ENCODE peak calls at places on chromosomes 6 and 20, in six cellular contexts. V, M, S, P, Z and Q are unnamed samples.

GRCh38 chr6:127436578-127437110 is 22.5 kb downstream of the KIAA0408 start:
- DNase-seq in V (no peak), M (no peak), S (no peak), P (no peak), Z (no peak), Q (no peak)

GRCh38 chr6:108575905-108576494 is 15.3 kb downstream of the FOXO3 start:
- DNase-seq in V (no peak), M (no peak), S (no peak), P (no peak), Z (no peak), Q (no peak)

GRCh38 chr6:131381052-131381451 is 192.0 kb upstream of the ARG1 start:
- DNase-seq in V (no peak), M (no peak), S (no peak), P (no peak), Z (no peak), Q (no peak)

GRCh38 chr6:52389626-52390360 is 27.8 kb downstream of the PAQR8 start:
- DNase-seq in V (no peak), M (no peak), S (peak), P (no peak), Z (peak), Q (no peak)

GRCh38 chr6:167888098-167888497 is 61.4 kb downstream of the AFDN start:
- DNase-seq in V (no peak), M (no peak), S (no peak), P (no peak), Z (no peak), Q (no peak)

GRCh38 chr20:39210331-39211074 is 248.4 kb downstream of the DHX35 start:
- DNase-seq in V (no peak), M (no peak), S (no peak), P (no peak), Z (no peak), Q (no peak)

GRCh38 chr6:166533205-166533824 is 53.2 kb downstream of the RAMACL start:
- DNase-seq in V (no peak), M (no peak), S (no peak), P (no peak), Z (no peak), Q (no peak)

GRCh38 chr20:24773168-24773567 is 175.9 kb upstream of the CST7 start:
- DNase-seq in V (no peak), M (no peak), S (no peak), P (no peak), Z (no peak), Q (no peak)

GRCh38 chr6:80508885-80509630 is 402.6 kb downstream of the BCKDHB start:
- DNase-seq in V (no peak), M (no peak), S (peak), P (no peak), Z (peak), Q (no peak)

GRCh38 chr6:127816643-127817042 is 84.2 kb downstream of the THEMIS start:
- DNase-seq in V (peak), M (no peak), S (no peak), P (no peak), Z (no peak), Q (no peak)

GRCh38 chr20:23147647-23147963 is 61.5 kb upstream of the CD93 start:
- DNase-seq in V (no peak), M (no peak), S (no peak), P (no peak), Z (no peak), Q (no peak)

GRCh38 chr6:125166711-125167110 is 13.1 kb downstream of the TPD52L1 start:
- DNase-seq in V (no peak), M (no peak), S (no peak), P (no peak), Z (no peak), Q (no peak)

GRCh38 chr6:45630314-45630713 is 252.6 kb upstream of the SUPT3H start:
- DNase-seq in V (no peak), M (no peak), S (no peak), P (no peak), Z (no peak), Q (no peak)

GRCh38 chr20:8150591-8150990 is 18.5 kb downstream of the PLCB1 start:
- DNase-seq in V (no peak), M (no peak), S (no peak), P (no peak), Z (no peak), Q (no peak)

GRCh38 chr20:38147751-38148150 is 17.3 kb downstream of the TGM2 start:
- DNase-seq in V (no peak), M (no peak), S (no peak), P (no peak), Z (no peak), Q (no peak)

GRCh38 chr6:69735029-69735428 is 61.8 kb downstream of the LMBRD1 start:
- DNase-seq in V (no peak), M (no peak), S (no peak), P (no peak), Z (no peak), Q (no peak)

GRCh38 chr6:28656715-28657114 is 131.0 kb downstream of the GPX5 start:
- DNase-seq in V (no peak), M (no peak), S (no peak), P (no peak), Z (no peak), Q (no peak)

GRCh38 chr6:20534906-20535305 is 649 bp downstream of the CDKAL1 start:
- DNase-seq in V (no peak), M (no peak), S (no peak), P (no peak), Z (no peak), Q (peak)

GRCh38 chr6:35146453-35146852 is 5.3 kb upstream of the TCP11 start:
- DNase-seq in V (peak), M (no peak), S (peak), P (peak), Z (peak), Q (peak)

GRCh38 chr20:61548069-61548468 is 296.0 kb downstream of the CDH4 start:
- DNase-seq in V (no peak), M (no peak), S (no peak), P (no peak), Z (no peak), Q (no peak)

GRCh38 chr6:145815875-145816274 is 1.3 kb upstream of the FBXO30 start:
- DNase-seq in V (no peak), M (no peak), S (peak), P (no peak), Z (peak), Q (no peak)

DNA sequence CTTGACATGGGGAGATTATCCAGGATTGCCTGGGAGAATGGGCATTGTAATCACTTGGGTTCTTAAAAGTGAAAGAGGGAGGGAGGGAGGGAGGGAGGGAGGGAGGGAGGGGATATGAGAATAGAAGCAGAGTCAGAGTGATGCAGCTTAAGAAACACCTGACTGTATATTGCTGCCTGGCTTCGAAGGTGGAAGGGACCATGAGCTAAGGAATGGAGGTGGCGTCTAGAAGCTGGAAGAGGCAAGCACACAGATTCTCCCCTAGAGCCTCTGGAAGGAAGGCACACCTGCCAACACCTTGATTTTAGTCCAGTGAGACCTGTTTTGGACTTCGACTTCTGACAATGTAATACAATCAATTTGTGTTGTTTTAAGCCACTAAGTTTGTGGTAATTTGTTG is 78.4 kb downstream of the PRL start:
- DNase-seq in V (no peak), M (no peak), S (no peak), P (no peak), Z (no peak), Q (no peak)
- H2BK15ac ChIP-seq in V (no peak), M (no peak), S (no peak), P (no peak), Z (no peak), Q (no peak)

GRCh38 chr20:14336667-14337066 is 745 bp downstream of the FLRT3 start:
- DNase-seq in V (no peak), M (no peak), S (peak), P (peak), Z (peak), Q (no peak)

GRCh38 chr20:14333734-14334133 is 3.7 kb downstream of the FLRT3 start:
- DNase-seq in V (no peak), M (no peak), S (no peak), P (no peak), Z (no peak), Q (no peak)

GRCh38 chr20:14335122-14335521 is 2.3 kb downstream of the FLRT3 start:
- DNase-seq in V (no peak), M (no peak), S (no peak), P (no peak), Z (no peak), Q (no peak)

GRCh38 chr20:14332796-14333345 is 4.5 kb downstream of the FLRT3 start:
- DNase-seq in V (no peak), M (no peak), S (no peak), P (no peak), Z (no peak), Q (no peak)

DNA sequence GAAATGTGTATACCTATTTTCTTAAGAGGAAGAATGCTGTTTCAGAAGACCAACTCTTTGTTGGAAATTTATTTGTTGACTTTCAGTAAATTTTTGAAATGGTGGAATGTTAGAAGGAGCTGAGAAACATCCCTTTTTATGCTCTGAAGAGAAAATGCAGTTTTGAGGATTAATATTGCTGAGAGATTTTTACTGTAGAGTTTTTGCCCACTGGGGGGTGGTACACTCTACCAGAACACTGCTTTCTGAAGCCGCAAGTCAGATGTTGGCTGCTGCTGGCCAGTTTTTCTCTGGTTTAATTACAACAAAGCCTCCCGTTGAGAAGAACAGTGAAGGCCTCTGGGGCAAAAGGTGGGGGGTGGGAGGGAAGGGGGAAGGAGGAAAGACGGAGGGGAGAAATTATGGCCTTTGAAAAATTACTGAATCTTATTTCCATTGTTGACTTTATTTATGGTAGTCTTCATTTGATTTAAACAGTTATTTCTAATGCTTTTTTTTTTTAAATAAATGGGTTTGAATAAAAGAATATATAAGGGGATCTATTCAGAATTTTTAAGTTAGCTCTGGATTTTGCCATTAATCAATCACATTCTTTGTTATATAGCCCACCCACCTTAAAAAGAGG is 3.0 kb downstream of the FLRT3 start:
- DNase-seq in V (peak), M (peak), S (peak), P (peak), Z (peak), Q (peak)
- H2BK15ac ChIP-seq in V (no peak), M (no peak), S (no peak), P (no peak), Z (no peak), Q (no peak)

GRCh38 chr6:111576302-111576701 is 29.4 kb downstream of the TRAF3IP2 start:
- DNase-seq in V (no peak), M (no peak), S (peak), P (no peak), Z (no peak), Q (no peak)
- H2BK15ac ChIP-seq in V (no peak), M (no peak), S (peak), P (no peak), Z (no peak), Q (no peak)

DNA sequence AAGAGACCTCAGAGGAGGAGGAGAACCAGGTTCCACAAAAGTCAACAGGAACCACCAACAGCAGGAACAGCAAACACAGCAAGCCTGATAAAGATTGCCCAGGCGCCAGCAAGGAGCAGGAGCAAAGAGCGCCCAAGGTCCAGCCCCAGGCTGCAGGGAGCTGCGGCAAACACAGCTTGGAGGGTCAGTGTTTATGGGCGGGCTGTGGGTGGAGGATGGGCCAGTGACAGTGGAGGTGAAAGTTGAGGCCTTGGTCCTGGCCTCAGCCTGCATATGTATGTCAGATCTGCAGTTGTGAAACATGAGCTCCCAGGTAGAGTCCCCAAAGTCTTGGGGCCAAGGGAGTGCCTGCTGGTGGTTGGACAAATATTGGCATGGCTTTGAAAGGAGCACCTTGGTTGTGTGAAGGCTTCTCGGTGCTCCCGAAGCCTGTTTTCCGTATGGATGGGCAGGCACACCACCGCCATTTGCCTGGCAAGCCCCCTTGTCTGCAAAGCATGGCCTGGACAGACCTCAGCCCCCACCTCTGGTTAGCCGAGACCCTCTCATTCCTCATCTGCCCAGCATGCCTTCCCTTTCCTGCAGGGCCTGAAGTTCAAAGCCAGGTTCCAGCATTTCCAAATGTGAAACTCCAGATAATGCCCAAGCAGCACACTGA is 2.0 kb upstream of the CAPN11 start:
- DNase-seq in V (peak), M (no peak), S (no peak), P (no peak), Z (no peak), Q (no peak)
- H2BK15ac ChIP-seq in V (no peak), M (no peak), S (no peak), P (no peak), Z (no peak), Q (no peak)

DNA sequence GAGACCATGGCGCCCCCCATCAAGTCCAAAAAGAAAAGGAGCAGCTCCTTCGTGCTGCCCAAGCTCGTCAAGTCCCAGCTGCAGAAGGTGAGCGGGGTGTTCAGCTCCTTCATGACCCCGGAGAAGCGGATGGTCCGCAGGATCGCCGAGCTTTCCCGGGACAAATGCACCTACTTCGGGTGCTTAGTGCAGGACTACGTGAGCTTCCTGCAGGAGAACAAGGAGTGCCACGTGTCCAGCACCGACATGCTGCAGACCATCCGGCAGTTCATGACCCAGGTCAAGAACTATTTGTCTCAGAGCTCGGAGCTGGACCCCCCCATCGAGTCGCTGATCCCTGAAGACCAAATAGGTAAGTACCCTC is 41.7 kb upstream of the NAA20 start:
- DNase-seq in V (no peak), M (no peak), S (peak), P (no peak), Z (no peak), Q (no peak)
- H2BK15ac ChIP-seq in V (no peak), M (peak), S (peak), P (no peak), Z (peak), Q (no peak)

GRCh38 chr6:57221191-57221935 is 744 bp downstream of the RAB23 start:
- DNase-seq in V (peak), M (peak), S (peak), P (peak), Z (peak), Q (peak)
- H2BK15ac ChIP-seq in V (no peak), M (peak), S (peak), P (peak), Z (peak), Q (no peak)